ENCODE peak calls at places on chromosomes 7 and 10, in ten cellular contexts. C is osteocyte, D is HuH-7.5, E is T-helper 1 cell, Z is NCI-H345, U is NCI-H1092 treated with DMSO at 0.1 percent for 48 hours, P is non-pigmented ciliary epithelial cell, O is RPMI7951, G is anterior cingulate cortex, B is GM20000. R is an unnamed sample.

GRCh38 chr10:128316925-128317324 is 190.7 kb upstream of the MKI67 start:
- DNase-seq in O (no peak), D (no peak), G (no peak), U (no peak), E (no peak), C (peak), Z (no peak), P (no peak), B (no peak), R (no peak)

GRCh38 chr7:94364816-94365215 is 29.9 kb upstream of the COL1A2 start:
- DNase-seq in B (no peak), C (no peak), E (no peak), U (no peak), P (no peak), Z (no peak), O (no peak), D (no peak), G (no peak), R (no peak)

GRCh38 chr7:15555385-15555859 is 6.4 kb downstream of the AGMO start:
- DNase-seq in C (no peak), U (peak), O (no peak), B (no peak), G (no peak), E (no peak), D (no peak), Z (no peak), P (no peak), R (no peak)

GRCh38 chr10:63554666-63555065 is 33.5 kb downstream of the REEP3 start:
- DNase-seq in U (no peak), E (no peak), C (no peak), O (peak), G (no peak), Z (no peak), B (peak), P (peak), D (no peak), R (no peak)

GRCh38 chr10:30749368-30749767 is 119.8 kb upstream of the LYZL2 start:
- DNase-seq in G (no peak), C (no peak), B (no peak), E (no peak), D (no peak), P (no peak), U (no peak), O (peak), Z (no peak), R (no peak)

GRCh38 chr10:45442251-45442650 is 68.2 kb downstream of the ALOX5 start:
- DNase-seq in O (no peak), G (no peak), D (no peak), E (no peak), P (no peak), B (no peak), Z (no peak), C (peak), U (no peak), R (no peak)

GRCh38 chr7:128954150-128954549 is 16.4 kb downstream of the IRF5 start:
- DNase-seq in E (no peak), O (no peak), P (no peak), B (no peak), D (no peak), U (no peak), Z (no peak), G (no peak), C (no peak), R (no peak)

GRCh38 chr7:107255602-107256001 is 86.8 kb downstream of the HBP1 start:
- DNase-seq in C (no peak), D (no peak), G (no peak), O (no peak), Z (no peak), U (no peak), P (no peak), E (no peak), B (no peak), R (no peak)

GRCh38 chr10:101952196-101952595 is 103.8 kb downstream of the ARMH3 start:
- DNase-seq in C (no peak), G (no peak), U (no peak), E (no peak), Z (no peak), O (no peak), P (no peak), D (no peak), B (no peak), R (no peak)

GRCh38 chr7:157300406-157300770 is 36.4 kb upstream of the DNAJB6 start:
- DNase-seq in D (no peak), P (no peak), E (no peak), Z (no peak), U (no peak), G (no peak), C (no peak), O (no peak), B (no peak), R (no peak)

GRCh38 chr10:508726-509125 is 180.7 kb downstream of the DIP2C start:
- DNase-seq in G (no peak), B (no peak), U (no peak), O (no peak), Z (no peak), P (no peak), C (no peak), E (no peak), D (no peak), R (no peak)

GRCh38 chr7:28625446-28625845 is 213.1 kb downstream of the CREB5 start:
- DNase-seq in B (no peak), P (no peak), D (no peak), U (no peak), E (no peak), Z (no peak), O (no peak), C (no peak), G (no peak), R (no peak)

GRCh38 chr7:108376206-108376605 is 80.0 kb downstream of the NRCAM start:
- DNase-seq in U (no peak), P (no peak), O (no peak), D (no peak), Z (peak), C (no peak), B (no peak), E (no peak), G (no peak), R (no peak)

GRCh38 chr7:113774182-113774807 is 144.5 kb downstream of the PPP1R3A start:
- DNase-seq in O (peak), D (peak), G (no peak), C (no peak), P (peak), U (peak), E (no peak), Z (peak), B (peak), R (no peak)

GRCh38 chr7:117673839-117674238 is 194.0 kb downstream of the CFTR start:
- DNase-seq in G (no peak), E (no peak), B (peak), D (no peak), C (no peak), Z (peak), O (no peak), U (peak), P (no peak), R (no peak)

GRCh38 chr10:11292576-11293302 is 275.1 kb downstream of the CELF2 start:
- DNase-seq in D (no peak), Z (no peak), G (no peak), U (no peak), B (no peak), O (no peak), E (no peak), P (no peak), C (peak), R (no peak)

GRCh38 chr7:80637911-80638765 is at the start of gene CD36:
- DNase-seq in Z (no peak), B (peak), D (no peak), P (no peak), O (no peak), U (no peak), G (no peak), C (no peak), E (no peak), R (no peak)

GRCh38 chr7:88169717-88170320 is 50.0 kb downstream of the SRI start:
- DNase-seq in P (no peak), B (peak), U (peak), G (no peak), O (peak), E (no peak), D (no peak), Z (peak), C (no peak), R (no peak)

GRCh38 chr10:117619200-117619599 is 76.7 kb downstream of the EMX2 start:
- DNase-seq in B (no peak), C (peak), P (no peak), O (no peak), G (no peak), Z (no peak), D (no peak), U (no peak), E (no peak), R (no peak)

GRCh38 chr10:31136951-31137885 is 105.6 kb upstream of the ZNF438 start:
- DNase-seq in B (no peak), O (peak), Z (no peak), C (no peak), U (no peak), E (no peak), P (no peak), G (no peak), D (no peak), R (no peak)

GRCh38 chr10:102450124-102450373 is 1.3 kb downstream of the C10orf95 start:
- DNase-seq in O (no peak), B (no peak), E (no peak), G (no peak), P (no peak), Z (no peak), U (no peak), C (no peak), D (no peak), R (no peak)

GRCh38 chr10:76311752-76312699 is 880.6 kb downstream of the LRMDA start:
- DNase-seq in G (no peak), E (no peak), P (no peak), B (peak), D (peak), C (no peak), O (peak), Z (peak), U (peak), R (no peak)

GRCh38 chr7:81330108-81330507 is 411.3 kb upstream of the SEMA3C start:
- DNase-seq in O (no peak), Z (no peak), U (no peak), D (no peak), B (no peak), C (no peak), P (no peak), E (no peak), G (no peak), R (no peak)

GRCh38 chr7:47472444-47473157 is 109.3 kb downstream of the TNS3 start:
- DNase-seq in U (no peak), B (no peak), P (no peak), E (no peak), O (no peak), D (no peak), C (no peak), G (no peak), Z (no peak), R (no peak)

GRCh38 chr7:154304740-154305679 is 252.8 kb downstream of the DPP6 start:
- DNase-seq in B (no peak), Z (peak), E (no peak), O (no peak), D (no peak), P (no peak), G (peak), C (no peak), U (peak), R (no peak)

R was measured in GOT3.